ENCODE peak calls at places on chromosomes 7 and 10, in nine cellular contexts. O, Z, F, Y, J, B, X, A and P are unnamed samples.

GRCh38 chr7:87874066-87874465 is 2.1 kb downstream of the SLC25A40 start:
- DNase-seq in O (no peak), Z (no peak), F (no peak), Y (no peak), J (no peak), B (no peak), X (no peak), A (no peak), P (peak)

GRCh38 chr10:88810196-88810961 is 7.8 kb downstream of the LIPM start:
- DNase-seq in O (peak), Z (peak), F (peak), Y (peak), J (peak), B (peak), X (no peak), A (peak), P (peak)

GRCh38 chr7:44211126-44211675 is 10.4 kb downstream of the YKT6 start:
- DNase-seq in O (no peak), Z (no peak), F (no peak), Y (no peak), J (no peak), B (no peak), X (no peak), A (no peak), P (no peak)

GRCh38 chr10:111128331-111129167 is 51.7 kb downstream of the ADRA2A start:
- DNase-seq in O (peak), Z (no peak), F (peak), Y (peak), J (peak), B (no peak), X (peak), A (no peak), P (no peak)

GRCh38 chr10:101569838-101570763 is 18.0 kb downstream of the POLL start:
- DNase-seq in O (peak), Z (peak), F (peak), Y (peak), J (peak), B (peak), X (peak), A (peak), P (peak)

GRCh38 chr7:66905243-66905642 is 15.8 kb upstream of the TMEM248 start:
- DNase-seq in O (no peak), Z (no peak), F (no peak), Y (no peak), J (no peak), B (no peak), X (no peak), A (no peak), P (no peak)

GRCh38 chr7:32957326-32958045 is at the start of gene FKBP9:
- DNase-seq in O (peak), Z (peak), F (peak), Y (peak), J (peak), B (peak), X (peak), A (peak), P (peak)

GRCh38 chr10:110361800-110362456 is 57.2 kb upstream of the SMNDC1 start:
- DNase-seq in O (no peak), Z (peak), F (no peak), Y (peak), J (no peak), B (no peak), X (no peak), A (no peak), P (peak)

GRCh38 chr7:144834516-144835165 is 1.2 kb downstream of the TPK1 start:
- DNase-seq in O (peak), Z (no peak), F (no peak), Y (no peak), J (peak), B (peak), X (no peak), A (no peak), P (peak)

GRCh38 chr7:113209449-113210203 is 91.3 kb upstream of the SMIM30 start:
- DNase-seq in O (no peak), Z (no peak), F (peak), Y (peak), J (peak), B (no peak), X (no peak), A (peak), P (no peak)

GRCh38 chr10:6778992-6779701 is 199.1 kb upstream of the PRKCQ start:
- DNase-seq in O (peak), Z (no peak), F (peak), Y (peak), J (peak), B (peak), X (peak), A (peak), P (no peak)

GRCh38 chr10:97119058-97119832 is 66.5 kb downstream of the SLIT1 start:
- DNase-seq in O (no peak), Z (no peak), F (no peak), Y (peak), J (no peak), B (no peak), X (no peak), A (no peak), P (no peak)

GRCh38 chr7:33590902-33591301 is 314.4 kb upstream of the BMPER start:
- DNase-seq in O (no peak), Z (no peak), F (peak), Y (no peak), J (peak), B (no peak), X (no peak), A (peak), P (no peak)

GRCh38 chr7:112080441-112080840 is 125.8 kb downstream of the DOCK4 start:
- DNase-seq in O (no peak), Z (no peak), F (peak), Y (peak), J (peak), B (no peak), X (no peak), A (peak), P (peak)

GRCh38 chr7:26376208-26376917 is 84.7 kb downstream of the SNX10 start:
- DNase-seq in O (peak), Z (peak), F (no peak), Y (peak), J (no peak), B (peak), X (peak), A (no peak), P (peak)

GRCh38 chr10:121063744-121064143 is 212.6 kb downstream of the WDR11 start:
- DNase-seq in O (peak), Z (no peak), F (no peak), Y (no peak), J (no peak), B (no peak), X (no peak), A (no peak), P (no peak)

GRCh38 chr10:103480521-103480920 is 1.5 kb upstream of the CALHM3 start:
- DNase-seq in O (no peak), Z (no peak), F (no peak), Y (no peak), J (no peak), B (no peak), X (peak), A (no peak), P (no peak)

GRCh38 chr10:132941640-132942051 is 724 bp downstream of the CFAP46 start:
- DNase-seq in O (peak), Z (no peak), F (peak), Y (no peak), J (no peak), B (no peak), X (no peak), A (no peak), P (no peak)
- H3K4me3 ChIP-seq in O (peak), Z (peak), F (peak), Y (no peak), J (peak), B (no peak), X (no peak), A (no peak), P (no peak)

DNA sequence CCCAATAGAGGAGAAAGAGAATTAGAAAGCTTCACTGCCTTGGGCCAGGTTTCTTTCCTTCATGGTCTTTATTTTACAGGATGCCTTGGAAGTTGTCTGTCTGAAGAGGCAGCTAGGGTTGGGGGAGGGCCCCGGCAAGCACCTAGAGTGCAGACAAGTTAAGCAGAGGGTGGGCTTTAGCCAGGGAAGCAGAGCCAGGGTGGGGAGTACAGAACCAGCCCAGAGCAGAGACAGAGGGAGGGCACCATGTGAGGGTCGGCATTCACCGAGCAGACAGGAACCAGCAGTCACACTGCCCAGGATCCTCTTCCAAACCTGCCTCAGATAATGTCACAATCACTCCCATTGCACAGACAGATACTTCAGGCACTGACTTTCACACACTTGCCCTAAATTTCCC is 75.9 kb downstream of the ADARB2 start:
- DNase-seq in O (no peak), Z (no peak), F (no peak), Y (no peak), J (no peak), B (no peak), X (no peak), A (no peak), P (no peak)
- H3K4me3 ChIP-seq in O (no peak), Z (no peak), F (no peak), Y (no peak), J (no peak), B (no peak), X (no peak), A (no peak), P (no peak)

GRCh38 chr10:124157286-124157685 is 63.9 kb upstream of the CHST15 start:
- DNase-seq in O (no peak), Z (no peak), F (peak), Y (no peak), J (no peak), B (no peak), X (no peak), A (no peak), P (no peak)

GRCh38 chr10:124153601-124153930 is 60.2 kb upstream of the CHST15 start:
- DNase-seq in O (no peak), Z (no peak), F (no peak), Y (no peak), J (no peak), B (no peak), X (no peak), A (no peak), P (no peak)

GRCh38 chr10:124158592-124158991 is 65.2 kb upstream of the CHST15 start:
- DNase-seq in O (no peak), Z (no peak), F (no peak), Y (no peak), J (no peak), B (no peak), X (no peak), A (no peak), P (no peak)

GRCh38 chr10:124155781-124156401 is 62.5 kb upstream of the CHST15 start:
- DNase-seq in O (no peak), Z (no peak), F (peak), Y (no peak), J (peak), B (no peak), X (no peak), A (no peak), P (no peak)

DNA sequence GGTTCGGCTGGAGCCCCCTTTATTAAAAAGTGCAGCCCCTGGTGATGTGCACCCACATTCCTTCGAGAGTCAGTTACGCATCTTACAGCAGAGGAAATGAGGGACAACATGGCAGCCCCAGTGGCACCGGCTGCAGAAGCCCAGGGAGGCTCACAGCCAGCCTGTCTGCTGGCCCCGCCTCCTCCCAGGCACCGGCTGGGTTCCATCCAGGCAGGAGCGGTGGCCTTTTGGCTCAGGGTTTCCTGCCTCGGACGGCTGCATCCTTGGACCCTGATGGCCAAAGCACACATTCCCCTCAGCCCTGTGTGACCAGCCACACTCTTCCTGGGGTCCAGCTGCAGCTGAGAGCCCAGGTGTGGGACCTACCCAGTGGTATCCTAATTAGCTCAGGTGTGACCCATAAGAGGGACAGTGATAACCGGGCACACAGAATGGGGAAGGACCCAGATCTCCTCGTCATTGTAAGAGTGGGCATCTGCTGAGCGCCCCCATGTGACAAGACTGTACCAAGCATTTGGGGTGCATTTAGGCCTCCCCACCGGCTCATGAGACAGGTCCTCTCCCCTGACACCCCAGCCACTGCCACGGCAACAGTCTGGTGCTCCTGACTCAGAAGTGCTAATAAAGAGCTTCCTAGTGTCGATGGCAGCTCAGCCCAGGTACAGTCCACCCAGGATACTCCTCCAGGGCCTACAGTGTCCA is 63.3 kb upstream of the CHST15 start:
- DNase-seq in O (no peak), Z (no peak), F (no peak), Y (no peak), J (no peak), B (no peak), X (peak), A (no peak), P (peak)
- H3K4me3 ChIP-seq in O (no peak), Z (no peak), F (no peak), Y (no peak), J (no peak), B (no peak), X (peak), A (no peak), P (no peak)

GRCh38 chr7:82039621-82040020 is 269.8 kb upstream of the HGF start:
- DNase-seq in O (no peak), Z (no peak), F (no peak), Y (no peak), J (no peak), B (no peak), X (no peak), A (no peak), P (no peak)
- H3K4me3 ChIP-seq in O (no peak), Z (no peak), F (no peak), Y (no peak), J (no peak), B (no peak), X (no peak), A (no peak), P (no peak)

GRCh38 chr10:105183506-105183905 is 542.4 kb downstream of the SORCS3 start:
- DNase-seq in O (no peak), Z (peak), F (no peak), Y (no peak), J (no peak), B (no peak), X (no peak), A (no peak), P (no peak)

GRCh38 chr10:105188737-105189463 is 547.8 kb downstream of the SORCS3 start:
- DNase-seq in O (peak), Z (no peak), F (peak), Y (peak), J (no peak), B (no peak), X (no peak), A (peak), P (no peak)

GRCh38 chr10:105189464-105189800 is 548.3 kb downstream of the SORCS3 start:
- DNase-seq in O (no peak), Z (no peak), F (peak), Y (no peak), J (no peak), B (no peak), X (no peak), A (peak), P (no peak)

GRCh38 chr10:105185101-105185500 is 544.0 kb downstream of the SORCS3 start:
- DNase-seq in O (no peak), Z (no peak), F (peak), Y (no peak), J (no peak), B (no peak), X (no peak), A (peak), P (no peak)

GRCh38 chr10:105187243-105187642 is 546.2 kb downstream of the SORCS3 start:
- DNase-seq in O (no peak), Z (peak), F (peak), Y (no peak), J (no peak), B (no peak), X (no peak), A (no peak), P (no peak)
- H3K4me3 ChIP-seq in O (no peak), Z (no peak), F (no peak), Y (no peak), J (no peak), B (no peak), X (no peak), A (no peak), P (no peak)

GRCh38 chr10:127194598-127194997 is 1.8 kb downstream of the INSYN2A start:
- DNase-seq in O (no peak), Z (no peak), F (no peak), Y (no peak), J (no peak), B (no peak), X (no peak), A (no peak), P (no peak)
- H3K4me3 ChIP-seq in O (no peak), Z (no peak), F (no peak), Y (no peak), J (no peak), B (no peak), X (no peak), A (no peak), P (no peak)